ENCODE peak calls at places on chromosomes 5 and 9, in six cellular contexts. H, L, G, P, M and W are unnamed samples.

GRCh38 chr5:126438871-126439270 is 15.7 kb downstream of the GRAMD2B start:
- DNase-seq in H (peak), L (no peak), G (no peak), P (no peak), M (peak), W (no peak)

GRCh38 chr9:95313010-95313498 is 4.5 kb downstream of the FANCC start:
- DNase-seq in H (peak), L (peak), G (peak), P (peak), M (peak), W (no peak)

GRCh38 chr9:88024896-88025295 is 50.6 kb upstream of the CDK20 start:
- DNase-seq in H (no peak), L (no peak), G (no peak), P (no peak), M (no peak), W (peak)

GRCh38 chr9:136546697-136547481 is 1.0 kb upstream of the NOTCH1 start:
- DNase-seq in H (peak), L (peak), G (peak), P (no peak), M (peak), W (no peak)

GRCh38 chr5:56511442-56511841 is 278.3 kb upstream of the ANKRD55 start:
- DNase-seq in H (no peak), L (no peak), G (no peak), P (no peak), M (no peak), W (no peak)

GRCh38 chr5:37248387-37248969 is 698 bp downstream of the CPLANE1 start:
- DNase-seq in H (peak), L (no peak), G (no peak), P (no peak), M (peak), W (no peak)

GRCh38 chr5:143405063-143405746 is 1.7 kb upstream of the NR3C1 start:
- DNase-seq in H (peak), L (peak), G (peak), P (no peak), M (peak), W (peak)

GRCh38 chr5:180914646-180915045 is 15.7 kb downstream of the BTNL8 start:
- DNase-seq in H (no peak), L (no peak), G (no peak), P (no peak), M (no peak), W (no peak)

GRCh38 chr9:101443358-101443757 is 7.8 kb upstream of the ALDOB start:
- DNase-seq in H (no peak), L (no peak), G (no peak), P (no peak), M (no peak), W (no peak)

GRCh38 chr9:112119225-112120045 is 55.7 kb downstream of the SUSD1 start:
- DNase-seq in H (peak), L (no peak), G (peak), P (no peak), M (peak), W (no peak)

GRCh38 chr9:114072181-114073140 is 5.6 kb downstream of the AMBP start:
- DNase-seq in H (peak), L (no peak), G (no peak), P (no peak), M (no peak), W (no peak)

GRCh38 chr5:143086851-143087637 is 316.4 kb downstream of the NR3C1 start:
- DNase-seq in H (peak), L (no peak), G (peak), P (no peak), M (peak), W (no peak)

GRCh38 chr9:15161744-15162143 is 145.3 kb downstream of the TTC39B start:
- DNase-seq in H (no peak), L (no peak), G (peak), P (no peak), M (no peak), W (no peak)

GRCh38 chr9:68446836-68447235 is 90.4 kb downstream of the PGM5 start:
- DNase-seq in H (peak), L (no peak), G (peak), P (no peak), M (no peak), W (no peak)

DNA sequence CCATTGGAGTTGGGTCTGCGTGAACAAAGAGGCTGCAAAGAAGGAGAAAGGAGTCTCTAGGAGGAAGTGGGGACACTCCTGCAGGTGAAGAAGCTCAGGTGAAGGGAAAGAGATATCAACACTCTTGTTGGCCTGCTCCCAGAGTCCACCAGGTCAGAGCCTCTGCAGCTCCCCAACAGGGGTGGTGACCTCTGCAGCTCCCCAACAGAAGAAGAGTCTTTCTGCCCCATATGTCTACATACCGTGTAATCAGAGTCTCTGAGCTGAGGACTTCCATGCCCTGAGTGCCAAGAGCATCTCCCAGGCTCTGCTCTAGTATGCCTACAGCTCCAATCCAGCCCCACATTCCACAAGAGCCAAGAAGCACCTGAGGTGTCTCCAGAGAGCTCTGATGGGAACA is 67.4 kb upstream of the TRPC7 start:
- DNase-seq in H (no peak), L (no peak), G (no peak), P (no peak), M (no peak), W (no peak)
- H3K9ac ChIP-seq in H (no peak), L (no peak), G (no peak), P (no peak), M (no peak), W (no peak)

DNA sequence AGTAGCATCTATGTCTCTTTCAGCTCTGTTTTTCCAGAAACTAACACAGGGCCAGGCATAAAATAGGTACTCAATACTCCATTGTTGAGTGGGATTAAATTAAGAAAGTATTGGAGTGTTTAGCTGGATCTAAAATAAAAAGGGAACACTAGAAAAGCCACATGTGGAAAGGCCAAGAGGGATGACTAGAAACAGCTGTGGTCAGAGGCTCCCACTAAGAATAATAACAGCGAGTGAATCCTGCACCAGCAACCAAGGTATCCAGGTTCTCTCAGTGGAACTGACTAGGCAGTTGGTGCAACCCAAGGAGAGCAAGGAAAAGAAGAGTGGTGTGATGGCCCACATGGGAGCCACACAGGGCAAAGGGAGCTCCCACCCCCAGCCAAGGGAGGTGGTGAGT is 31.5 kb upstream of the RGMB start:
- DNase-seq in H (no peak), L (no peak), G (no peak), P (no peak), M (no peak), W (no peak)
- H3K23ac ChIP-seq in H (no peak), L (no peak), G (no peak), P (no peak), M (no peak), W (no peak)

GRCh38 chr5:154384480-154385235 is 61.1 kb upstream of the SAP30L start:
- DNase-seq in H (no peak), L (no peak), G (no peak), P (no peak), M (no peak), W (no peak)

GRCh38 chr5:154380263-154380662 is 65.5 kb upstream of the SAP30L start:
- DNase-seq in H (no peak), L (no peak), G (no peak), P (no peak), M (peak), W (no peak)

GRCh38 chr5:154386952-154387629 is 58.7 kb upstream of the SAP30L start:
- DNase-seq in H (no peak), L (no peak), G (no peak), P (no peak), M (no peak), W (no peak)

GRCh38 chr5:154388842-154389241 is 57.0 kb upstream of the SAP30L start:
- DNase-seq in H (no peak), L (no peak), G (no peak), P (no peak), M (no peak), W (no peak)

DNA sequence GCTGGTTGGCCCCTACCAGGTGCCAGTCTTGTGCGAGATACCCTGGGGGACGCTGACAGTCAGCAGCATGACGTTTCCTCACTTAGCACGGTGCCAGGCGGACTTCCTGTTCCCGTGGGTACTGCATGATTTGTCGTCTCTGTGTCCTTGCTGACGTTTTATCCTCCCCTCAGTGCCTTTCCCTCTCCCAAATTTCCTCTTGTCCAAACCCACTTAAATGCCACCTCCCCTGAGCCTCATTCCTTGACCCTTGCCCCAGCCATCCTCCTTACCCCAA is 60.6 kb upstream of the SAP30L start:
- DNase-seq in H (no peak), L (no peak), G (no peak), P (no peak), M (no peak), W (no peak)
- H3K18ac ChIP-seq in H (no peak), L (no peak), G (no peak), P (no peak), M (no peak), W (no peak)

GRCh38 chr9:77881111-77881510 is 150.5 kb downstream of the GNAQ start:
- DNase-seq in H (no peak), L (no peak), G (no peak), P (no peak), M (no peak), W (no peak)

GRCh38 chr9:77882294-77882693 is 149.3 kb downstream of the GNAQ start:
- DNase-seq in H (no peak), L (no peak), G (no peak), P (no peak), M (peak), W (no peak)

GRCh38 chr9:77883846-77884771 is 147.5 kb downstream of the GNAQ start:
- DNase-seq in H (peak), L (no peak), G (peak), P (peak), M (peak), W (no peak)

GRCh38 chr9:77885104-77885672 is 146.4 kb downstream of the GNAQ start:
- DNase-seq in H (no peak), L (no peak), G (no peak), P (no peak), M (no peak), W (no peak)

GRCh38 chr9:77883133-77883532 is 148.5 kb downstream of the GNAQ start:
- DNase-seq in H (no peak), L (no peak), G (no peak), P (no peak), M (no peak), W (no peak)
- H3K9ac ChIP-seq in H (no peak), L (no peak), G (no peak), P (no peak), M (no peak), W (no peak)